ENCODE peak calls at places on chromosomes 1 and 21, in five cellular contexts. W is GM06990, X is esophagus muscularis mucosa, V is Caco-2, M is heart right ventricle. T is an unnamed sample.

GRCh38 chr1:205447457-205448415 is 8.1 kb downstream of the BLACAT1 start:
- DNase-seq in W (no peak), X (no peak), V (no peak), M (no peak), T (no peak)

GRCh38 chr1:66282343-66282852 is 251.6 kb upstream of the SGIP1 start:
- DNase-seq in W (peak), X (no peak), V (no peak), M (peak), T (peak)

GRCh38 chr1:39680751-39681150 is 8.8 kb upstream of the NT5C1A start:
- DNase-seq in W (no peak), X (no peak), V (no peak), M (no peak), T (no peak)

GRCh38 chr21:44434936-44435635 is 20.2 kb upstream of the LRRC3 start:
- DNase-seq in W (no peak), X (no peak), V (no peak), M (no peak), T (no peak)

GRCh38 chr1:188709146-188709545 is 1768.5 kb downstream of the BRINP3 start:
- DNase-seq in W (no peak), X (no peak), V (no peak), M (no peak), T (no peak)

GRCh38 chr1:8082945-8083344 is 56.8 kb upstream of the ERRFI1 start:
- DNase-seq in W (no peak), X (no peak), V (no peak), M (no peak), T (peak)

GRCh38 chr1:224380003-224380402 is 23.3 kb downstream of the CNIH4 start:
- DNase-seq in W (peak), X (no peak), V (no peak), M (no peak), T (no peak)

GRCh38 chr1:236685917-236686814 is at the start of gene ACTN2:
- DNase-seq in W (peak), X (peak), V (peak), M (peak), T (no peak)

GRCh38 chr1:2311184-2312032 is 79.9 kb downstream of the MORN1 start:
- DNase-seq in W (peak), X (no peak), V (peak), M (no peak), T (peak)

GRCh38 chr1:101115112-101115511 is 89.5 kb upstream of the DPH5 start:
- DNase-seq in W (no peak), X (no peak), V (no peak), M (no peak), T (no peak)

GRCh38 chr1:218462116-218462515 is 117.0 kb downstream of the TGFB2 start:
- DNase-seq in W (no peak), X (no peak), V (no peak), M (no peak), T (no peak)

GRCh38 chr1:222829868-222830267 is 15.0 kb downstream of the DISP1 start:
- DNase-seq in W (no peak), X (no peak), V (no peak), M (no peak), T (peak)

GRCh38 chr1:56394298-56394697 is 185.1 kb downstream of the PLPP3 start:
- DNase-seq in W (no peak), X (no peak), V (no peak), M (no peak), T (no peak)

GRCh38 chr1:70331962-70332361 is 22.6 kb downstream of the ANKRD13C start:
- DNase-seq in W (no peak), X (no peak), V (no peak), M (no peak), T (peak)

GRCh38 chr1:59885160-59885832 is 41.3 kb downstream of the CYP2J2 start:
- DNase-seq in W (no peak), X (no peak), V (no peak), M (no peak), T (no peak)

GRCh38 chr1:208264469-208265126 is 20.4 kb upstream of the PLXNA2 start:
- DNase-seq in W (no peak), X (no peak), V (no peak), M (no peak), T (no peak)

GRCh38 chr1:223700942-223701637 is 11.2 kb upstream of the CAPN2 start:
- DNase-seq in W (no peak), X (no peak), V (peak), M (no peak), T (peak)

GRCh38 chr1:3585940-3586568 is 25.3 kb downstream of the MEGF6 start:
- DNase-seq in W (no peak), X (no peak), V (no peak), M (no peak), T (no peak)
- H3K4me3 ChIP-seq in W (no peak), X (no peak), V (no peak), M (no peak), T (no peak)

DNA sequence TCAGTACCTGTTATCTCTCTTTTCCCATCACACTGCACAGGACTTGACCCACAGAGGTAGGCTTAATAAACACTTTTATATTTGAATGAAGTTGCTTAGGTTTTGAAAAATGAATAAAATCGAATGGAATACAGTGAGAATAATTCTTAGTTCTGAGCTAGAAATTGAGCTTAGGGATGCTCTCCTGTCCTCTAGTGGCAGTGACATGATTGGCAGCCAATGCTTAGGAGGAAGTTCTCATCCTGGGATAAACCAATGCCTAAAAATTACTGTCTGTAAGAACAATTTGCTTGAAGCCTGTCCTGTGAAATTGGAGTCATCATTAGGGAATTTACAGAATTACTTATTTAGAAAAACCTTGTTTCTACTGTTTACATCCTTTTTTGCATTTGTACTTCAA is 21.3 kb upstream of the CYP4X1 start:
- DNase-seq in W (no peak), X (no peak), V (no peak), M (no peak), T (no peak)
- TF ChIP-seq CTCF in W (peak), X (peak), V (no peak), M (peak), T (peak)

DNA sequence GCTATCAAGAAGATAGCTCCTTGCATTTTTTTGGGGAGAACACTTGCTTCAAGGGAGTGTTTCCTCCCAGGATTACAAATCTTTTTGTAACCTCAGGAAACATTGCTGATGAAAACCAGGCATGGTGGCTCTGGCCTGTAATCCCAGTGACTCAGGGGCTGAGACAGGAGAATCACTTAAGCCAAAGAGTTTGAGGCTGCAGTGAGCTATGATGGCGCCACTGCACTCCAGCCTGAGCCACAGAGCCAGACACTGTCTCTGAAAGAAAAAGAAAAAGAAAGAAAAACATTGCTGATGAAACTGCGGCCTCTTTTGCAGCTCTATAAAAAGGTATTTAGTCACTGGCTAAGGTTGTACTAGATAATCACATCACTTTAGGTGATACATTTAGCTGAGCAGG is 7.3 kb downstream of the RNU1-2 start:
- DNase-seq in W (no peak), X (no peak), V (no peak), M (no peak), T (peak)
- H3K4me3 ChIP-seq in W (no peak), X (peak), V (peak), M (no peak), T (no peak)

DNA sequence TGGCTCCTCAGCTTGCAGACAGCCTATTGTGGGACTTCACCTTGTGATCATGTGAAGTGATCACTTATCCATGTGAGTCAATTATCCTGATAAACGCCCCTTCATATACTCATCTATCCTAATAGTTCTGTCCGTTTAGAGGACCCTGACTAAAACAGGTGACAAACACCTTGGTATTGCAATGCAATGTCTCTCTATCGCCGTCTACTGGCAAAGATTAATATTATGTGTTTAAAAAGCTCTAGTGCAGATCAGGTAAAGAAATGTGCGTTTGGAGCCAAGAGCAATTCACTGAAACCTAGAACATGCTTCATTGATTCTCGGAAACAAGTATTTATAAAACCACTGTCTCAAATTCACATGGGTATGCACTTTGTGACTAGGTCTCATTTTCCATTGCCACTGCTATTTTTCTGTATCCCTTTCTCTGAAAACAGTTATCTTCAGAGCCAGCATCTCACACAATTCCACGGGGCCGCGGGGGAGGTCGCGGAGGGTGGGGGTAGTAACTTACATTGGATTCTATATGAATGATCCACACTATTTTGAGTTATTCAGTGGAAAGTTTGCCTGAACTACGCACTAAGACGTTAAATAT is 554.6 kb upstream of the NCAM2 start:
- DNase-seq in W (no peak), X (no peak), V (peak), M (no peak), T (no peak)
- TF ChIP-seq CTCF in W (peak), X (peak), V (peak), M (peak), T (peak)

GRCh38 chr1:226871047-226871365 is 590 bp downstream of the PSEN2 start:
- DNase-seq in W (no peak), X (no peak), V (no peak), M (no peak), T (no peak)

GRCh38 chr1:226870026-226870322 is 442 bp upstream of the PSEN2 start:
- DNase-seq in W (no peak), X (peak), V (no peak), M (no peak), T (peak)

GRCh38 chr1:226872455-226872854 is 2.0 kb downstream of the PSEN2 start:
- DNase-seq in W (no peak), X (no peak), V (peak), M (peak), T (peak)

GRCh38 chr1:226870323-226871046 is at the start of gene PSEN2:
- DNase-seq in W (peak), X (peak), V (peak), M (peak), T (peak)

GRCh38 chr1:226871636-226872327 is 1.4 kb downstream of the PSEN2 start:
- DNase-seq in W (no peak), X (peak), V (peak), M (no peak), T (no peak)
- H3K4me3 ChIP-seq in W (no peak), X (peak), V (peak), M (peak), T (no peak)

DNA sequence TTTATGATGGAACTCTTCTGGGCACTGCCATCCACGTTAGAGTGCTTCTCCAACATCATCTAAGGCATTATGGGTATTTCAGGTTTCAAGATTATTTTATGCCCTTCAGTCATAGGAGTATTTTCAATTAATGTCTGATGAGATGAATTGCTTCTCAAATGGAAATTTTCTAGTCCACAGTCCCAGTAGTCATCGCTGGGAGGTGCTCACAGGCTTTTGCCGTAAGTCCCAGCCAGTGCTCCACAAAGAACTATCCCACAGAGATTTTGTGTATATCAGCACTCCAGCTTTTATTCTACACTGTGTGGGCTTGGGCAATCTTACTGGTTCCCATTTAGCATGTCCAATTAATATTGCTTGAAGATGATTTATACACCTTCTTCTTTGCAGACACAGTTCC is 61.0 kb downstream of the SMYD2 start:
- DNase-seq in W (no peak), X (no peak), V (no peak), M (no peak), T (no peak)
- TF ChIP-seq CTCF in W (no peak), X (no peak), V (no peak), M (no peak), T (peak)

DNA sequence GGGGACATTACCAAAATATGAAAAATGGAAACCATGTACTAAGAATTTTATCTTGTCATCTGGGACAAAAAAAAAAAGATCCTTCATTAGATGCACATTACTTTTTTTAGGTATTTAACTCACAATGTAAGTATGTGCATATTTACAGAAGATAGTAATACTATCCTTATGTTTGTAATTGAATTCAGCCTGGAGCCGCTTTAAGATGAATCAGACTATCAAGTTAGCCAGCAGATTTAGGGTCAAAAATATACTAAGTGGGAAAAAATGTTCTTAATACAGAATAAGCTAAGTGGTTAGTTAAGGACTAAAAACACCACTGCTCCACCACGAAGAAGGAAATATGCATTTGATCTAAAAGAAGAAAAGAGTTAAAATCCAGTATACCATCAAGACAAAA is 49.1 kb downstream of the DSCAM start:
- DNase-seq in W (no peak), X (no peak), V (no peak), M (no peak), T (no peak)
- H3K4me3 ChIP-seq in W (no peak), X (no peak), V (no peak), M (no peak), T (no peak)